ENCODE peak calls at places on chromosomes 6 and 20, in seven cellular contexts. C is NCI-H2107, K is left ventricle myocardium superior, E is kidney epithelial cell, L is heart right ventricle, Z is ecto neural progenitor cell, W is T-helper 1 cell. N is an unnamed sample.
A peak's percentile ranks its signal among the peaks of the same experiment; 100 is the strongest.

GRCh38 chr20:3130051-3130600 is 29.5 kb downstream of the FASTKD5 start:
- DNase-seq in E (no peak), L (no peak), W (no peak), C (no peak), K (no peak), Z (no peak), N (no peak)

GRCh38 chr6:16179970-16180431 is 51.1 kb downstream of the MYLIP start:
- DNase-seq in L (no peak), C (no peak), W (peak; percentile 22), K (no peak), Z (no peak), E (no peak), N (no peak)

GRCh38 chr6:1577146-1577680 is 32.5 kb upstream of the FOXC1 start:
- DNase-seq in Z (peak; percentile 41), E (no peak), L (no peak), W (no peak), C (no peak), K (no peak), N (no peak)

GRCh38 chr6:121879149-121879548 is 443.7 kb downstream of the GJA1 start:
- DNase-seq in E (no peak), W (no peak), C (no peak), Z (no peak), L (no peak), K (no peak), N (peak; percentile 69)

GRCh38 chr6:134477991-134478635 is 160.2 kb upstream of the SGK1 start:
- DNase-seq in Z (no peak), C (no peak), K (no peak), W (no peak), E (no peak), L (no peak), N (peak; percentile 41)

GRCh38 chr6:132131777-132132176 is 180.6 kb upstream of the CCN2 start:
- DNase-seq in E (peak; percentile 99), C (no peak), L (peak; percentile 61), W (no peak), Z (no peak), K (no peak), N (peak; percentile 99)

GRCh38 chr6:43454290-43455033 is 886 bp downstream of the DLK2 start:
- DNase-seq in Z (peak; percentile 91), K (peak; percentile 94), C (no peak), E (peak; percentile 34), W (peak; percentile 51), L (peak; percentile 85), N (peak; percentile 41)

GRCh38 chr6:157434349-157435016 is 53.5 kb downstream of the ZDHHC14 start:
- DNase-seq in Z (no peak), K (peak; percentile 60), C (no peak), W (no peak), L (peak; percentile 48), E (no peak), N (no peak)

GRCh38 chr20:54103067-54103761 is 32.8 kb upstream of the BCAS1 start:
- DNase-seq in C (peak; percentile 22), W (peak; percentile 39), L (peak; percentile 55), E (no peak), Z (peak; percentile 87), K (peak; percentile 83), N (peak; percentile 23)

GRCh38 chr6:15776458-15776980 is 113.7 kb upstream of the DTNBP1 start:
- DNase-seq in K (no peak), Z (no peak), W (no peak), E (no peak), L (no peak), C (no peak), N (no peak)

GRCh38 chr20:63696628-63697356 is at the start of gene TNFRSF6B:
- DNase-seq in Z (no peak), L (peak; percentile 5), K (peak; percentile 53), C (no peak), E (no peak), W (peak; percentile 13), N (no peak)

GRCh38 chr6:157774153-157775135 is 48.6 kb upstream of the SNX9 start:
- DNase-seq in L (no peak), K (no peak), Z (no peak), C (no peak), E (no peak), W (peak; percentile 34), N (no peak)

GRCh38 chr6:108260126-108260808 is 573 bp downstream of the SNX3 start:
- DNase-seq in Z (no peak), E (no peak), W (no peak), K (peak; percentile 60), L (peak; percentile 32), C (no peak), N (peak; percentile 9)

GRCh38 chr6:16482702-16483314 is 244.4 kb downstream of the GMPR start:
- DNase-seq in K (no peak), Z (no peak), W (no peak), C (no peak), E (no peak), L (no peak), N (no peak)

GRCh38 chr6:48765352-48765961 is 654.5 kb upstream of the PTCHD4 start:
- DNase-seq in K (no peak), W (no peak), C (no peak), Z (peak; percentile 56), L (no peak), E (peak; percentile 12), N (no peak)

GRCh38 chr6:145878591-145879295 is 64.1 kb upstream of the FBXO30 start:
- DNase-seq in C (no peak), K (no peak), W (no peak), L (no peak), E (no peak), Z (no peak), N (no peak)

GRCh38 chr6:163288915-163289314 is 125.6 kb upstream of the QKI start:
- DNase-seq in E (no peak), Z (no peak), W (no peak), K (peak; percentile 79), L (peak; percentile 75), C (no peak), N (no peak)

GRCh38 chr20:44208770-44209169 is 1.8 kb downstream of the OSER1 start:
- DNase-seq in W (no peak), E (no peak), Z (no peak), L (no peak), C (no peak), K (no peak), N (no peak)

GRCh38 chr6:87914637-87915395 is 132.8 kb upstream of the SPACA1 start:
- DNase-seq in C (no peak), K (no peak), L (no peak), E (no peak), Z (no peak), W (no peak), N (no peak)

GRCh38 chr6:141667580-141668309 is 465.0 kb upstream of the GJE1 start:
- DNase-seq in Z (no peak), K (peak; percentile 17), E (no peak), C (no peak), L (no peak), W (no peak), N (peak; percentile 4)

GRCh38 chr20:49320460-49320859 is 42.6 kb upstream of the ZNFX1 start:
- DNase-seq in K (no peak), E (no peak), L (no peak), C (peak; percentile 23), Z (peak; percentile 66), W (no peak), N (no peak)

GRCh38 chr6:16669227-16669626 is 92.0 kb downstream of the ATXN1 start:
- DNase-seq in L (no peak), C (no peak), K (no peak), W (peak; percentile 36), Z (no peak), E (no peak), N (no peak)

GRCh38 chr6:4661391-4661790 is 114.8 kb upstream of the CDYL start:
- DNase-seq in C (no peak), W (no peak), E (no peak), K (no peak), Z (peak; percentile 34), L (no peak), N (no peak)

GRCh38 chr20:37209661-37210314 is 30.4 kb upstream of the MROH8 start:
- DNase-seq in Z (no peak), E (no peak), K (no peak), C (no peak), W (no peak), L (no peak), N (no peak)

GRCh38 chr6:7671581-7671980 is 54.3 kb upstream of the BMP6 start:
- DNase-seq in E (no peak), Z (no peak), K (no peak), W (no peak), C (no peak), L (no peak), N (no peak)

GRCh38 chr20:373171-373890 is 7.2 kb upstream of the TRIB3 start:
- DNase-seq in W (no peak), Z (no peak), C (no peak), K (peak; percentile 47), E (no peak), L (peak; percentile 29), N (peak; percentile 67)

GRCh38 chr6:128964771-128965170 is 81.8 kb downstream of the LAMA2 start:
- DNase-seq in Z (no peak), C (no peak), E (no peak), W (no peak), K (no peak), L (no peak), N (no peak)

GRCh38 chr20:4811661-4812181 is 90.0 kb downstream of the PRND start:
- DNase-seq in W (peak; percentile 47), L (peak; percentile 44), E (no peak), K (peak; percentile 78), C (no peak), Z (no peak), N (no peak)

GRCh38 chr20:44033873-44034272 is 119.2 kb downstream of the TOX2 start:
- DNase-seq in C (no peak), Z (peak; percentile 13), E (no peak), L (no peak), K (no peak), W (no peak), N (no peak)

GRCh38 chr6:142637624-142638023 is 307.4 kb downstream of the HIVEP2 start:
- DNase-seq in K (no peak), Z (no peak), L (no peak), C (no peak), W (no peak), E (no peak), N (no peak)

GRCh38 chr6:72647489-72647888 is 25.6 kb downstream of the KCNQ5 start:
- DNase-seq in K (no peak), Z (no peak), E (no peak), L (no peak), W (no peak), C (no peak), N (no peak)

GRCh38 chr6:145963216-145964068 is 716 bp downstream of the SHPRH start:
- DNase-seq in E (no peak), L (no peak), K (peak; percentile 67), W (peak; percentile 14), Z (no peak), C (peak; percentile 13), N (peak; percentile 14)

GRCh38 chr6:118558811-118559217 is 10.7 kb downstream of the PLN start:
- DNase-seq in K (no peak), C (no peak), W (no peak), Z (no peak), E (no peak), L (no peak), N (no peak)

GRCh38 chr6:21278078-21278790 is 315.3 kb upstream of the SOX4 start:
- DNase-seq in K (peak; percentile 45), W (no peak), C (no peak), L (peak; percentile 13), Z (no peak), E (no peak), N (no peak)